ENCODE peak calls at places on chromosomes 2 and 18, in seven cellular contexts. One of them, this sample, is unnamed.

GRCh38 chr18:73661457-73661856 is 486.2 kb downstream of the FBXO15 start:
- DNase-seq in H4: no peak
- DNase-seq in left cardiac atrium: no peak
- DNase-seq in Ammon's horn: no peak
- DNase-seq in retina: no peak
- DNase-seq in COLO829: no peak
- DNase-seq in EH: no peak
- DNase-seq in this sample: no peak

GRCh38 chr2:71583876-71584275 is 130.5 kb downstream of the DYSF start:
- DNase-seq in H4: peak; percentile 24
- DNase-seq in left cardiac atrium: no peak
- DNase-seq in Ammon's horn: no peak
- DNase-seq in retina: no peak
- DNase-seq in COLO829: no peak
- DNase-seq in EH: peak; percentile 31
- DNase-seq in this sample: no peak

GRCh38 chr2:195319112-195319460 is 337.9 kb upstream of the SLC39A10 start:
- DNase-seq in H4: peak; percentile 39
- DNase-seq in left cardiac atrium: no peak
- DNase-seq in Ammon's horn: no peak
- DNase-seq in retina: no peak
- DNase-seq in COLO829: no peak
- DNase-seq in EH: peak; percentile 74
- DNase-seq in this sample: no peak

GRCh38 chr2:203338322-203338721 is 10.1 kb downstream of the ABI2 start:
- DNase-seq in H4: no peak
- DNase-seq in left cardiac atrium: no peak
- DNase-seq in Ammon's horn: no peak
- DNase-seq in retina: no peak
- DNase-seq in COLO829: no peak
- DNase-seq in EH: no peak
- DNase-seq in this sample: no peak

GRCh38 chr2:191015831-191016230 is 1.9 kb upstream of the STAT1 start:
- DNase-seq in H4: no peak
- DNase-seq in left cardiac atrium: no peak
- DNase-seq in Ammon's horn: no peak
- DNase-seq in retina: no peak
- DNase-seq in COLO829: no peak
- DNase-seq in EH: no peak
- DNase-seq in this sample: no peak

GRCh38 chr2:128310094-128310716 is 8.5 kb downstream of the HS6ST1 start:
- DNase-seq in H4: no peak
- DNase-seq in left cardiac atrium: no peak
- DNase-seq in Ammon's horn: no peak
- DNase-seq in retina: peak; percentile 4
- DNase-seq in COLO829: no peak
- DNase-seq in EH: no peak
- DNase-seq in this sample: no peak

GRCh38 chr2:203913947-203914346 is 22.6 kb upstream of the ICOS start:
- DNase-seq in H4: no peak
- DNase-seq in left cardiac atrium: no peak
- DNase-seq in Ammon's horn: no peak
- DNase-seq in retina: no peak
- DNase-seq in COLO829: no peak
- DNase-seq in EH: no peak
- DNase-seq in this sample: no peak

GRCh38 chr2:16756831-16757644 is 91.4 kb upstream of the CYRIA start:
- DNase-seq in H4: peak; percentile 44
- DNase-seq in left cardiac atrium: peak; percentile 80
- DNase-seq in Ammon's horn: peak; percentile 92
- DNase-seq in retina: peak; percentile 83
- DNase-seq in COLO829: peak; percentile 75
- DNase-seq in EH: peak; percentile 6
- DNase-seq in this sample: peak; percentile 63

GRCh38 chr2:25365241-25365640 is 23.5 kb upstream of the DNMT3A start:
- DNase-seq in H4: no peak
- DNase-seq in left cardiac atrium: no peak
- DNase-seq in Ammon's horn: no peak
- DNase-seq in retina: no peak
- DNase-seq in COLO829: no peak
- DNase-seq in EH: no peak
- DNase-seq in this sample: no peak

GRCh38 chr2:135913726-135914365 is 37.6 kb upstream of the MCM6 start:
- DNase-seq in H4: peak; percentile 14
- DNase-seq in left cardiac atrium: no peak
- DNase-seq in Ammon's horn: peak; percentile 40
- DNase-seq in retina: peak; percentile 24
- DNase-seq in COLO829: peak; percentile 42
- DNase-seq in EH: peak; percentile 57
- DNase-seq in this sample: peak; percentile 7

GRCh38 chr2:29166237-29166630 is 51.0 kb downstream of the CLIP4 start:
- DNase-seq in H4: no peak
- DNase-seq in left cardiac atrium: no peak
- DNase-seq in Ammon's horn: no peak
- DNase-seq in retina: no peak
- DNase-seq in COLO829: no peak
- DNase-seq in EH: no peak
- DNase-seq in this sample: peak; percentile 10

GRCh38 chr2:207311316-207312005 is 145.7 kb upstream of the KLF7 start:
- DNase-seq in H4: peak; percentile 85
- DNase-seq in left cardiac atrium: peak; percentile 45
- DNase-seq in Ammon's horn: no peak
- DNase-seq in retina: no peak
- DNase-seq in COLO829: peak; percentile 95
- DNase-seq in EH: peak; percentile 99
- DNase-seq in this sample: no peak

GRCh38 chr2:191574232-191574631 is 103.7 kb upstream of the NABP1 start:
- DNase-seq in H4: no peak
- DNase-seq in left cardiac atrium: no peak
- DNase-seq in Ammon's horn: no peak
- DNase-seq in retina: no peak
- DNase-seq in COLO829: no peak
- DNase-seq in EH: no peak
- DNase-seq in this sample: no peak

GRCh38 chr2:197322729-197323720 is 12.4 kb upstream of the ANKRD44 start:
- DNase-seq in H4: no peak
- DNase-seq in left cardiac atrium: no peak
- DNase-seq in Ammon's horn: no peak
- DNase-seq in retina: no peak
- DNase-seq in COLO829: no peak
- DNase-seq in EH: peak; percentile 14
- DNase-seq in this sample: no peak

GRCh38 chr2:67311536-67311935 is 85.6 kb upstream of the ETAA1 start:
- DNase-seq in H4: no peak
- DNase-seq in left cardiac atrium: no peak
- DNase-seq in Ammon's horn: no peak
- DNase-seq in retina: no peak
- DNase-seq in COLO829: no peak
- DNase-seq in EH: peak; percentile 93
- DNase-seq in this sample: no peak

GRCh38 chr2:159137511-159138101 is 148.9 kb downstream of the WDSUB1 start:
- DNase-seq in H4: no peak
- DNase-seq in left cardiac atrium: no peak
- DNase-seq in Ammon's horn: peak; percentile 54
- DNase-seq in retina: peak; percentile 11
- DNase-seq in COLO829: peak; percentile 10
- DNase-seq in EH: peak; percentile 48
- DNase-seq in this sample: no peak

GRCh38 chr2:234288974-234289455 is 207.9 kb downstream of the ARL4C start:
- DNase-seq in H4: peak; percentile 61
- DNase-seq in left cardiac atrium: peak; percentile 62
- DNase-seq in Ammon's horn: peak; percentile 70
- DNase-seq in retina: peak; percentile 67
- DNase-seq in COLO829: peak; percentile 48
- DNase-seq in EH: peak; percentile 45
- DNase-seq in this sample: peak; percentile 25

GRCh38 chr2:46335404-46335965 is 38.3 kb downstream of the EPAS1 start:
- DNase-seq in H4: no peak
- DNase-seq in left cardiac atrium: peak; percentile 56
- DNase-seq in Ammon's horn: peak; percentile 70
- DNase-seq in retina: peak; percentile 68
- DNase-seq in COLO829: peak; percentile 48
- DNase-seq in EH: peak; percentile 93
- DNase-seq in this sample: no peak

GRCh38 chr2:145654156-145654555 is 1134.2 kb upstream of the ZEB2 start:
- DNase-seq in H4: no peak
- DNase-seq in left cardiac atrium: no peak
- DNase-seq in Ammon's horn: no peak
- DNase-seq in retina: no peak
- DNase-seq in COLO829: peak; percentile 19
- DNase-seq in EH: no peak
- DNase-seq in this sample: no peak

This sample was measured in T47D.